ENCODE peak calls at places on chromosome 2, in four cellular contexts. W, Q, O and A are unnamed samples.

GRCh38 chr2:119011162-119011909 is 69.3 kb downstream of the MARCO start:
- DNase-seq in Q (peak; percentile 75), O (no peak), W (peak; percentile 21), A (peak; percentile 63)

GRCh38 chr2:55875434-55876135 is 48.0 kb downstream of the EFEMP1 start:
- DNase-seq in O (no peak), W (no peak), Q (no peak), A (no peak)

GRCh38 chr2:218354045-218354444 is 2.6 kb upstream of the CATIP start:
- DNase-seq in O (no peak), Q (no peak), W (no peak), A (no peak)

GRCh38 chr2:173749315-173749714 is 215.9 kb downstream of the SP3 start:
- DNase-seq in O (no peak), Q (no peak), W (no peak), A (no peak)

GRCh38 chr2:98448441-98449145 is 3.9 kb downstream of the INPP4A start:
- DNase-seq in W (no peak), O (no peak), Q (no peak), A (no peak)

GRCh38 chr2:29314816-29315571 is 199.8 kb downstream of the CLIP4 start:
- DNase-seq in W (no peak), O (no peak), Q (peak; percentile 33), A (peak; percentile 48)

GRCh38 chr2:168245074-168245825 is 2.1 kb downstream of the STK39 start:
- DNase-seq in Q (no peak), O (no peak), W (no peak), A (no peak)

GRCh38 chr2:99111945-99112344 is 29.6 kb upstream of the C2orf15 start:
- DNase-seq in O (no peak), Q (no peak), W (no peak), A (no peak)

GRCh38 chr2:80506563-80506962 is 202.0 kb upstream of the LRRTM1 start:
- DNase-seq in Q (no peak), W (no peak), O (no peak), A (no peak)

DNA sequence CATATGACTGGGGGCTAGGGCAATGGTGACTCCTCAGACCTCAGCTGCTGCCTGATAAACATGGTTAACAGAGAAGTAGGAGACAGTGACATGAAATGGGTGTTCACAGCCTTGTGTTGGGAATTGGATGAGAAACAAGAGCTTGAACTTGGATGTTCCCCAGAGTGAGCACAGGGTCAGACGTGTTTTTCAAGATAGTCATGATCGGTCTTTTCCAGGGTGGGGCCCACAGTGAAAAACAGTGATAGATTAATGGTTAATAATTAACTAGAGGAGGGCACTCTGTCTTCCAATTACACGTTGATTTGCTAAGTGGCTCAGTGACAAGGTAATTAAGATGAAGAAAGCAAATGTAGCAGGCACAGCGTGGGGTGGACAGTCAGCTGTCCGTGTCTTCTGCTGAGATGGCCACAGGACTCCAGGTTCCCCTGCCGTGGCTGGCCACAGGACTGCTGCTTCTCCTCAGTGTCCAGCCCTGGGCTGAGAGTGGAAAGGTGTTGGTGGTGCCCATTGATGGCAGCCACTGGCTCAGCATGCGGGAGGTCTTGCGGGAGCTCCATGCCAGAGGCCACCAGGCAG is at the start of gene UGT1A3:
- DNase-seq in O (no peak), W (no peak), Q (no peak), A (no peak)
- H3K79me2 ChIP-seq in O (no peaks in the 10 kb centered on the region), W (no peaks in the 10 kb centered on the region), Q (no peaks in the 10 kb centered on the region), A (no peaks in the 10 kb centered on the region)

DNA sequence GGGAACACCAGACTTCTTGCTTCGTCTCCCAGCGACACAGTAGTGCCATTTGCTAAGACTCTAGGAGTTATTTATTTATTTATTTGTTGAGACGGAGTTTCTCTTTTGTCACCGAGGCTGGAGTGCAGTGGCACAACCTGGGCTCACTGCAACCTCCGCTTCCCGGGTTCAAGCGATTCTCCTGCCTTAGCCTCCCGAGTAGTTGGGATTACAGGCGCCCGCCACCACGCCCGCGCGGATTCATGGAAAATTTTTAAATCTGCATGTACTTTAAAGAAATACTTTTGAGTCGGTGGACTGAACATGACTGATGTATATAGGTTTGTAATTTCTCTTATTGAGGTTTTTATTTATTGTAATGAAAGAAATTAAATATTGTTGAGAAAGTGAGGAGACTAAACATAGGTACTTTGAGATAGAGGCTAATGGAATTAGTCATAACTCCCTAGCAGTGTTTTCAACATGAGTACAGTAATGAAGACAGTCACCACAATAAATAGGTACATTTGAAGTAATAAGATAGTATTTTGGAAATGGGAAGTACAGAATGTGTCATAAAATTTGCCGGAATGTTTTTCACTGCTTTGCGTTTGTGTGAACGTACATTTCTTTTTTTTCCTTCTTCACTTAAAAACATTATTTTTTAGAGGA is 983 bp downstream of the MTX2 start:
- DNase-seq in W (no peak), O (no peak), Q (no peak), A (no peak)
- H3K23ac ChIP-seq in W (no peak overlapping the region), O (no peak overlapping the region), Q (no peak overlapping the region), A (no peak overlapping the region)

DNA sequence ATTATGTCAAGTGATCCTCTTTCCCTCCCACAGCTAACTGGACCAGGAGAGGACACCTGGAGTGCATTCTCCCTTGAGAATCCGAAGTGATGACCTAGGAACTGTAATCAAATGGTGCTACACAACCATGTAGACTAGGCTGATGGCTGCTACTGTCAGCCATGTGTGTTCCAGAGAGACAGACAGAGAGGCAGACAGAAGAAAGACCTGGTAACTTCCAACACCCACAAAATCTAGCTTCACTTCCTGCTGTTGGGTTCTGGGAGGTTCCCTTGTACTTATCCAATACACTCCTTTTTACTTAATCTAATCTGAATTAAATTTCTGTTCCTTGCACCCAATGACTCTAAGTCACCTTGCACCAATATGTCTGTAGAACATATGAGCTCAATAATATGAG is 72.3 kb downstream of the AAK1 start:
- DNase-seq in Q (no peak), W (no peak), O (no peak), A (no peak)
- H3K79me2 ChIP-seq in Q (peaks cover 2% of the 10 kb centered on the region), W (peaks cover 9% of the 10 kb centered on the region), O (peaks cover 4% of the 10 kb centered on the region), A (no peaks in the 10 kb centered on the region)

DNA sequence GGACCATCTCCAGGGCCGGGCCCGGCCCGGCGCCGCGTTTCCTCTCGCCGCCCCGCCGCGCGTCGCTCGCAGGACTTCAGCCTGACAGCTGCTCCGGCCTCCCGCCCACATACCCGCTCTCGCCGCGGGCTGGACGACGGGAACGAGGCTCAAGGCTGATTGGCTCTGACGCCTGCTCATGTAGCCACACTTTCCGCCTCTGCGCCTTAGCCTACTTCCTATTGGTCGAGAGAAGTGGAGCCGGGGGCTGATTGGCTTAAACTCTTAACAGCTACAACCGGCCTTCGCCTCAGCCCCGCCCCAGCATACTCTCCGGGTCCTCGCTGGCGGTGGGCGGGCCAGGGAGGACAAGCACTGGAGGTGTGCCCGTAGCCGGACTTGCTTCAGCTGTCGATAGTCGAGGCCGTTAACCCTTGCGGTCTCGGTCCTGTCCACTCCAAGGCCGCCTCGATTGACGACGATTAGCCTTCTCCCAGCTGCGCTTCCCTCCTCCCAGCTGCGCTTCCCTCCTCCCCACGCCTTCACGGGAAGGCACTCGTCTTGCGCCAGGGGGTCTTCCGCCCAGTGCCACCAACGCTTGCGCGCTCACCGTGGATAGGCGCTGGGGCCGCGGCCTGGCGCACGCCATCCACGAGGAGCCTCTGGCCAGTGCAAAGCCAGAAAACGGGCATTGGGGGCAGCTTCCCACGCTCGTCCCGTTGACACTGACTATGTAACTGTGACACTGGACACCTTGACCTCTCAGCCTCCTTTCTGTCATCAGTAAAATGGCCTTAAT is at the start of gene PRADC1:
- DNase-seq in W (peak; percentile 98), Q (peak; percentile 100), O (peak; percentile 100), A (peak; percentile 100)
- H3K23ac ChIP-seq in W (no peak within 1 kb of the TSS), Q (no peak within 1 kb of the TSS), O (no peak within 1 kb of the TSS), A (peak within 1 kb of the TSS; percentile 89)

GRCh38 chr2:197431858-197432257 is 3.0 kb downstream of the SF3B1 start:
- DNase-seq in O (no peak), W (no peak), Q (no peak), A (no peak)

GRCh38 chr2:197433770-197434438 is 924 bp downstream of the SF3B1 start:
- DNase-seq in W (no peak), Q (no peak), O (no peak), A (no peak)

GRCh38 chr2:197434541-197435513 is at the start of gene SF3B1:
- DNase-seq in O (peak; percentile 100), Q (peak; percentile 97), W (peak; percentile 91), A (peak; percentile 99)

GRCh38 chr2:197437380-197437779 is 2.6 kb upstream of the SF3B1 start:
- DNase-seq in O (no peak), W (no peak), Q (no peak), A (no peak)

GRCh38 chr2:197435598-197436435 is 989 bp upstream of the SF3B1 start:
- DNase-seq in Q (no peak), O (no peak), W (no peak), A (no peak)
- H3K79me2 ChIP-seq in Q (peaks cover 38% of the 10 kb centered on the region), O (peaks cover 19% of the 10 kb centered on the region), W (peaks cover 51% of the 10 kb centered on the region), A (peaks cover 39% of the 10 kb centered on the region)

GRCh38 chr2:240628507-240629418 is 3.5 kb downstream of the GPR35 start:
- DNase-seq in W (no peak), Q (peak; percentile 24), O (no peak), A (no peak)

GRCh38 chr2:240629419-240629967 is 4.2 kb downstream of the GPR35 start:
- DNase-seq in W (no peak), Q (peak; percentile 15), O (no peak), A (no peak)

GRCh38 chr2:240630771-240631560 is 5.7 kb downstream of the GPR35 start:
- DNase-seq in W (no peak), O (no peak), Q (no peak), A (no peak)

GRCh38 chr2:240631561-240632290 is 6.4 kb downstream of the GPR35 start:
- DNase-seq in O (no peak), Q (no peak), W (no peak), A (no peak)

DNA sequence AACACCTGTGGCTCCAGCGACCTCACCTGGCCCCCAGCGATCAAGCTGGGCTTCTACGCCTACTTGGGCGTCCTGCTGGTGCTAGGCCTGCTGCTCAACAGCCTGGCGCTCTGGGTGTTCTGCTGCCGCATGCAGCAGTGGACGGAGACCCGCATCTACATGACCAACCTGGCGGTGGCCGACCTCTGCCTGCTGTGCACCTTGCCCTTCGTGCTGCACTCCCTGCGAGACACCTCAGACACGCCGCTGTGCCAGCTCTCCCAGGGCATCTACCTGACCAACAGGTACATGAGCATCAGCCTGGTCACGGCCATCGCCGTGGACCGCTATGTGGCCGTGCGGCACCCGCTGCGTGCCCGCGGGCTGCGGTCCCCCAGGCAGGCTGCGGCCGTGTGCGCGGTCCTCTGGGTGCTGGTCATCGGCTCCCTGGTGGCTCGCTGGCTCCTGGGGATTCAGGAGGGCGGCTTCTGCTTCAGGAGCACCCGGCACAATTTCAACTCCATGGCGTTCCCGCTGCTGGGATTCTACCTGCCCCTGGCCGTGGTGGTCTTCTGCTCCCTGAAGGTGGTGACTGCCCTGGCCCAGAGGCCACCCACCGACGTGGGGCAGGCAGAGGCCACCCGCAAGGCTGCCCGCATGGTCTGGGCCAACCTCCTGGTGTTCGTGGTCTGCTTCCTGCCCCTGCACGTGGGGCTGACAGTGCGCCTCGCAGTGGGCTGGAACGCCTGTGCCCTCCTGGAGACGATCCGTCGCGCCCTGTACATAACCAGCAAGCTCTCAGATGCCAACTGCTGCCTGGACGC is 4.9 kb downstream of the GPR35 start:
- DNase-seq in Q (peak; percentile 20), W (no peak), O (no peak), A (no peak)
- H3K23ac ChIP-seq in Q (no peak overlapping the region), W (no peak overlapping the region), O (no peak overlapping the region), A (no peak overlapping the region)

GRCh38 chr2:177254433-177255226 is 9.9 kb downstream of the NFE2L2 start:
- DNase-seq in W (peak; percentile 39), Q (peak; percentile 80), O (peak; percentile 37), A (peak; percentile 90)
- H3K79me2 ChIP-seq in W (peaks cover 98% of the 10 kb centered on the region), Q (peaks cover 55% of the 10 kb centered on the region), O (peaks cover 22% of the 10 kb centered on the region), A (peaks cover 87% of the 10 kb centered on the region)